ENCODE peak calls at places on chromosomes 11 and 22, in nine cellular contexts. O, I, M, H, Q, Y, G, B and C are unnamed samples. For H3K4me1, the result is how much of the 10 kb centered on the place peaks cover.

GRCh38 chr11:113615773-113616172 is 90.3 kb downstream of the TMPRSS5 start:
- DNase-seq in O (no peak), I (no peak), M (peak), H (no peak), Q (no peak), Y (no peak), G (no peak), B (no peak), C (no peak)

GRCh38 chr22:20979243-20979809 is 2.8 kb upstream of the LZTR1 start:
- DNase-seq in O (peak), I (peak), M (peak), H (peak), Q (peak), Y (peak), G (peak), B (peak), C (peak)

GRCh38 chr22:48923909-48924475 is 903.7 kb downstream of the BRD1 start:
- DNase-seq in O (no peak), I (no peak), M (no peak), H (no peak), Q (no peak), Y (no peak), G (no peak), B (no peak), C (no peak)

GRCh38 chr11:27354359-27354965 is 8.6 kb downstream of the CCDC34 start:
- DNase-seq in O (no peak), I (no peak), M (no peak), H (no peak), Q (no peak), Y (no peak), G (no peak), B (no peak), C (no peak)

GRCh38 chr11:69241075-69241740 is 52.7 kb upstream of the MYEOV start:
- DNase-seq in O (no peak), I (no peak), M (no peak), H (no peak), Q (no peak), Y (no peak), G (peak), B (no peak), C (peak)

GRCh38 chr11:125070699-125071254 is 7.7 kb downstream of the SLC37A2 start:
- DNase-seq in O (peak), I (peak), M (peak), H (peak), Q (no peak), Y (peak), G (peak), B (peak), C (peak)

GRCh38 chr11:117201906-117202305 is 2.7 kb downstream of the TAGLN start:
- DNase-seq in O (no peak), I (peak), M (peak), H (no peak), Q (no peak), Y (no peak), G (no peak), B (peak), C (no peak)

GRCh38 chr22:41394012-41394356 is 12.2 kb downstream of the TEF start:
- DNase-seq in O (no peak), I (no peak), M (no peak), H (no peak), Q (no peak), Y (no peak), G (no peak), B (no peak), C (no peak)

GRCh38 chr11:123740787-123741158 is 687 bp downstream of the ZNF202 start:
- DNase-seq in O (no peak), I (no peak), M (peak), H (peak), Q (no peak), Y (no peak), G (no peak), B (no peak), C (no peak)

GRCh38 chr11:79076526-79077115 is 364.2 kb downstream of the TENM4 start:
- DNase-seq in O (no peak), I (no peak), M (peak), H (peak), Q (no peak), Y (peak), G (peak), B (no peak), C (peak)

GRCh38 chr11:104165014-104165413 is 1.1 kb upstream of the PDGFD start:
- DNase-seq in O (no peak), I (no peak), M (no peak), H (no peak), Q (no peak), Y (no peak), G (no peak), B (no peak), C (no peak)

GRCh38 chr22:38941488-38941987 is 15.9 kb upstream of the APOBEC3A start:
- DNase-seq in O (peak), I (no peak), M (no peak), H (no peak), Q (no peak), Y (peak), G (no peak), B (peak), C (peak)

GRCh38 chr11:9735919-9736318 is 72.0 kb downstream of the SWAP70 start:
- DNase-seq in O (no peak), I (no peak), M (no peak), H (no peak), Q (no peak), Y (no peak), G (no peak), B (no peak), C (no peak)

GRCh38 chr22:43996981-43997265 is 27.2 kb upstream of the PARVB start:
- DNase-seq in O (no peak), I (no peak), M (no peak), H (no peak), Q (no peak), Y (no peak), G (no peak), B (no peak), C (no peak)

GRCh38 chr11:128802358-128802981 is 64.6 kb downstream of the KCNJ1 start:
- DNase-seq in O (no peak), I (no peak), M (peak), H (no peak), Q (no peak), Y (peak), G (no peak), B (no peak), C (peak)

GRCh38 chr11:38680166-38680565 is 2082.1 kb upstream of the RAG2 start:
- DNase-seq in O (no peak), I (no peak), M (no peak), H (no peak), Q (no peak), Y (no peak), G (no peak), B (no peak), C (no peak)

GRCh38 chr22:37735054-37735453 is 38.2 kb downstream of the TRIOBP start:
- DNase-seq in O (no peak), I (no peak), M (peak), H (no peak), Q (no peak), Y (peak), G (no peak), B (no peak), C (peak)

GRCh38 chr22:27317961-27318360 is 483.6 kb downstream of the MN1 start:
- DNase-seq in O (no peak), I (no peak), M (no peak), H (peak), Q (no peak), Y (no peak), G (no peak), B (no peak), C (no peak)

GRCh38 chr11:68048681-68049508 is 10.1 kb downstream of the TCIRG1 start:
- DNase-seq in O (no peak), I (no peak), M (no peak), H (no peak), Q (no peak), Y (no peak), G (no peak), B (no peak), C (no peak)

GRCh38 chr11:2777396-2777795 is 77.6 kb upstream of the KCNQ1OT1 start:
- DNase-seq in O (peak), I (peak), M (peak), H (no peak), Q (no peak), Y (peak), G (peak), B (peak), C (peak)

DNA sequence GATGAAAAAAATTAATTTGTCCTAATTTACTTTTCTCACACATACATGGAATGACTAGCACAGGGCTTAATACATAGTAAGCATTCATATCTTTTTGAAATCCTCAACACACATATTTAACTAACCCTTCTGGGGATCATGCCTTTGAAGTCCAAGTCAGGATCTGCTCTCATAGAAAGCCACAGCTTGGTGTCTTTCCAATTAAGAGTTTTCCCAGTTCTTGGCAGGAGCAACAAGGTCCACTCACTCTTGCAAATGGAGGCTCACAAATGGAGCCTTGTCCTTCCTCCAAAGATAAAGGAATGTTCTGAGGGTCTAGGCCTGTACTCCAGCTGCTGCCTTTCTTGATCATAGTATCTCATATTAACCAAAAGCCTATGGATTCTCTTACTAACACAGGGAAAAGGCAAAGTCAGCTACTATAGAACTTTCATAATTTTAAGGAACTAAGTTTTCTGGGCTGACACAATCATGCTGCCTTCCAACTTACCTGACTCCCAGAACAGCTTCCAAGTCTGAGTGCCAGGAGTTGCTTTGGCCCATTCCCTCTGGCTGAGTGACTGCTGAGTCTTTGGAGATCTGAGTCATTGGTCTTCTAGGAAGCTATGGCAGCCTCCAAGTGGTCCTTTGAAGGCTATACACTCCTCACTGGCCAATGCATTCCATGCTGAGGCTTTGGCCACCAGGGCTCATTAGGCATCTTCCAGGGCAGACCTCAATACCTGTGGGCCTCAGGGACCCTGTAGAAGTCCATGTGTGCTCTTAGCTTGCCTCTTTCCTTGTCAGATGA is 25.8 kb upstream of the NUCB2 start:
- DNase-seq in O (no peak), I (no peak), M (peak), H (no peak), Q (no peak), Y (no peak), G (no peak), B (no peak), C (no peak)
- H3K4me1 ChIP-seq in O (under half), I (under half), M (under half), H (under half), Q (under half), Y (under half), G (under half), B (under half), C (under half)

DNA sequence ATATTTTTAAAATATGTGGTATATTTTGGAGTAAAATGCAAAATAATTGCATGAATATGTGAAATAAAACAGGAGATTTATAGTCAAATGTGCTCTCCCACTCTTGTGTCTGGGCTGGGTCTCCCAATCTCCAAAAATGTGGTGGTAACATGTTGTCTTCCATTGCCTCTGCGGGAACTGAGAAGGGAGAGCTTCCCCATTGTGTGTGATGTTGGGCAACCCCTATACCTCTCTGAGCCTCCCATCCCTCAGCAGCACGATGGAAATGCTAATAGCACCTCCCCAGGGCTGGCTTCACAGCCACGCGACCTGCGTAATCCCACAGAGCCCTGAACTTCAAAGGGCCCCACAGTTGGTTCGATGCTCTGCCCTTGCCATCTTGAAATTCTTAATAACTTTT is 72.0 kb downstream of the TP53I11 start:
- DNase-seq in O (no peak), I (no peak), M (no peak), H (no peak), Q (no peak), Y (no peak), G (no peak), B (no peak), C (no peak)
- H3K4me1 ChIP-seq in O (under half), I (under half), M (under half), H (under half), Q (under half), Y (under half), G (under half), B (under half), C (under half)

GRCh38 chr11:44943696-44944095 is 7.0 kb downstream of the TP53I11 start:
- DNase-seq in O (no peak), I (no peak), M (no peak), H (no peak), Q (no peak), Y (peak), G (no peak), B (no peak), C (no peak)
- H3K4me1 ChIP-seq in O (under half), I (under half), M (under half), H (under half), Q (under half), Y (under half), G (under half), B (under half), C (half or more)

GRCh38 chr22:24521791-24522245 is 26.7 kb downstream of the UPB1 start:
- DNase-seq in O (peak), I (no peak), M (peak), H (peak), Q (peak), Y (peak), G (no peak), B (no peak), C (peak)
- H3K4me1 ChIP-seq in O (under half), I (under half), M (under half), H (under half), Q (under half), Y (under half), G (under half), B (under half), C (under half)